ENCODE peak calls at places on chromosomes 4 and X, in nine cellular contexts. B is SK-N-SH, L is breast epithelium, V is H1, U is keratinocyte, W is right lobe of liver, C is colonic mucosa, Z is A673, T is cardiac muscle cell. N is an unnamed sample.

GRCh38 chr4:149676076-149676475 is 139.6 kb downstream of the IQCM start:
- DNase-seq in C (no peak), B (no peak), T (no peak), V (no peak), U (no peak), L (no peak), Z (no peak), W (no peak), N (no peak)

GRCh38 chr4:137075586-137075985 is 456.7 kb downstream of the PCDH18 start:
- DNase-seq in C (no peak), T (peak; percentile 43), V (no peak), L (no peak), B (no peak), U (no peak), W (no peak), Z (no peak), N (no peak)

GRCh38 chrX:2692221-2693122 is 1.4 kb downstream of the CD99 start:
- DNase-seq in L (no peak), V (no peak), W (no peak), T (peak; percentile 72), B (peak; percentile 17), Z (no peak), C (peak; percentile 58), U (no peak), N (no peak)

GRCh38 chrX:8125566-8125965 is 45.5 kb downstream of the VCX2 start:
- DNase-seq in L (no peak), T (no peak), W (no peak), B (no peak), U (no peak), C (no peak), V (no peak), Z (no peak), N (no peak)

GRCh38 chr4:40648742-40649281 is 19.1 kb upstream of the RBM47 start:
- DNase-seq in T (no peak), L (no peak), U (no peak), B (no peak), Z (no peak), W (no peak), V (no peak), C (no peak), N (no peak)

GRCh38 chr4:26985836-26986235 is 125.2 kb downstream of the STIM2 start:
- DNase-seq in Z (no peak), L (no peak), W (no peak), B (no peak), V (no peak), C (no peak), U (no peak), T (peak; percentile 29), N (no peak)

GRCh38 chr4:185137233-185137925 is 5.7 kb upstream of the SLC25A4 start:
- DNase-seq in T (no peak), V (no peak), B (no peak), U (no peak), L (no peak), Z (no peak), C (no peak), W (no peak), N (no peak)

GRCh38 chr4:89482248-89482647 is 174.6 kb upstream of the GPRIN3 start:
- DNase-seq in W (no peak), U (no peak), V (no peak), L (no peak), Z (peak; percentile 33), C (no peak), B (peak; percentile 61), T (peak; percentile 54), N (no peak)

GRCh38 chrX:57930051-57930450 is 19.8 kb upstream of the ZXDA start:
- DNase-seq in Z (no peak), W (no peak), U (no peak), C (no peak), V (no peak), T (no peak), L (no peak), B (no peak), N (no peak)

GRCh38 chrX:54530358-54530900 is 410 bp downstream of the GNL3L start:
- DNase-seq in Z (no peak), B (no peak), C (no peak), T (no peak), W (no peak), V (no peak), L (no peak), U (no peak), N (no peak)

GRCh38 chr4:184940500-184940899 is 77.8 kb upstream of the HELT start:
- DNase-seq in C (peak; percentile 18), B (no peak), U (no peak), T (no peak), W (no peak), Z (no peak), V (no peak), L (no peak), N (no peak)

GRCh38 chr4:37825943-37826281 is 574 bp upstream of the PGM2 start:
- DNase-seq in B (peak; percentile 43), Z (no peak), L (no peak), C (peak; percentile 41), V (peak; percentile 52), U (no peak), T (no peak), W (no peak), N (no peak)

GRCh38 chr4:75015627-75016026 is 82.7 kb downstream of the PARM1 start:
- DNase-seq in C (no peak), L (no peak), Z (no peak), U (no peak), T (no peak), B (no peak), W (no peak), V (no peak), N (peak; percentile 58)

GRCh38 chr4:120718979-120719566 is 203.5 kb downstream of the PRDM5 start:
- DNase-seq in U (no peak), L (no peak), T (peak; percentile 66), W (no peak), Z (peak; percentile 62), B (peak; percentile 34), C (peak; percentile 25), V (no peak), N (no peak)

GRCh38 chr4:41120297-41121217 is 93.8 kb downstream of the APBB2 start:
- DNase-seq in T (peak; percentile 92), L (no peak), W (peak; percentile 84), C (no peak), B (no peak), Z (no peak), V (no peak), U (no peak), N (peak; percentile 59)

GRCh38 chrX:88437563-88437962 is 309.5 kb upstream of the CPXCR1 start:
- DNase-seq in L (no peak), V (no peak), W (no peak), T (no peak), B (no peak), C (no peak), Z (no peak), U (no peak), N (no peak)

GRCh38 chrX:86148594-86148993 is 343 bp downstream of the DACH2 start:
- DNase-seq in B (no peak), Z (no peak), V (peak; percentile 51), U (no peak), L (no peak), T (no peak), W (no peak), C (no peak), N (no peak)

GRCh38 chr4:8144359-8144758 is 14.3 kb downstream of the ABLIM2 start:
- DNase-seq in V (no peak), Z (peak; percentile 47), T (peak; percentile 20), W (no peak), L (no peak), B (peak; percentile 70), U (no peak), C (no peak), N (no peak)
- H3K27ac ChIP-seq in V (no peak overlapping the region), Z (no peak overlapping the region), T (no peak overlapping the region), W (no peak overlapping the region), L (no peak overlapping the region), B (no peak overlapping the region), U (no peak overlapping the region), C (no peak overlapping the region), N (no peak overlapping the region)

GRCh38 chr4:32697281-32697814 is 1977.2 kb downstream of the PCDH7 start:
- DNase-seq in B (no peak), W (no peak), V (no peak), U (no peak), Z (no peak), C (no peak), T (no peak), L (no peak), N (no peak)
- H3K36me3 ChIP-seq in B (no peaks in the 10 kb centered on the region), W (no peaks in the 10 kb centered on the region), V (no peaks in the 10 kb centered on the region), U (no peaks in the 10 kb centered on the region), Z (no peaks in the 10 kb centered on the region), C (no peaks in the 10 kb centered on the region), T (no peaks in the 10 kb centered on the region), L (no peaks in the 10 kb centered on the region), N (no peaks in the 10 kb centered on the region)

DNA sequence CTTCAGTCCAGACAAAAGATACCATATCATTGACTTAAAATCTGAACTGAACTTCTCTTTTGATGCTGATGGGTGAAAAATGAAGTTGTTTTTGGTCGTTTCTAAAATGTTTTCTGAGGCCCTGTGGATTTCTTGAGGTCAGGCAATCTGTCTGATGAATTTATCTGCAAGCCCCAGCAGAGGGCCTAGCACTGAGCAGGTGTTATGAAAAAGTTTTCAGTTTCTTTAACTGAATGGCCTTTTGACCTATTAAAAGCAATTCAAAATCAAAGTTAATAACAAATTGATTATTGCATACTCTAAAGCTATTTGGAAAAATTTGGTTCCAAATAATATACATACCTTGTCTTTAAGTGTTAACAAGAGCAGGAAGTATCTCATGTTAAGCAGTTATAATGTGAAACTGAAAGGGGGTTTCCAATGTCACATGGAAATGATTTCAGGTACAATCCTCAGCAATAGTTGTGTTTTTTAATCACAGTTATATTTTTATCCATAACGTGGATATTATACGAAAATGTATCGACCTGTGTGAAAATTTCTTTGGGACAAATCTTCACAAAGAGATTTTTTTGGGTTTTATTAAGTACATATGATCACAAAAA is 285.0 kb downstream of the SPANXN1 start:
- DNase-seq in Z (no peak), C (no peak), U (no peak), T (no peak), B (no peak), V (no peak), W (no peak), L (no peak), N (no peak)
- TF ChIP-seq CTCF in Z (no peak), C (no peak), U (no peak), T (no peak), B (no peak), V (no peak), W (no peak), L (no peak), N (no peak)

GRCh38 chrX:51496501-51497291 is at the start of gene NUDT11:
- DNase-seq in Z (peak; percentile 78), B (peak; percentile 80), V (peak; percentile 73), U (no peak), C (peak; percentile 36), W (peak; percentile 60), L (peak; percentile 51), T (peak; percentile 80), N (peak; percentile 55)
- H3K27ac ChIP-seq in Z (peak within 1 kb of the TSS; percentile 47), B (peak within 1 kb of the TSS; percentile 53), V (no peak within 1 kb of the TSS), U (no peak within 1 kb of the TSS), C (no peak within 1 kb of the TSS), W (no peak within 1 kb of the TSS), L (no peak within 1 kb of the TSS), T (peak within 1 kb of the TSS; percentile 23), N (no peak within 1 kb of the TSS)